ENCODE peak calls at places on chromosomes 7 and 10, in five cellular contexts. One of them, this sample, is unnamed.

GRCh38 chr7:111873963-111874693 is 311.8 kb upstream of the IMMP2L start:
- DNase-seq in H9: no peak
- DNase-seq in mesenchymal stem cell: no peak
- DNase-seq in H1: no peak
- DNase-seq in trophoblast cell: no peak
- DNase-seq in this sample: no peak

GRCh38 chr7:27154901-27155815 is 1.3 kb downstream of the HOXA7 start:
- DNase-seq in H9: no peak
- DNase-seq in mesenchymal stem cell: no peak
- DNase-seq in H1: peak
- DNase-seq in trophoblast cell: no peak
- DNase-seq in this sample: no peak

GRCh38 chr10:1434912-1435692 is 302.2 kb downstream of the ADARB2 start:
- DNase-seq in H9: no peak
- DNase-seq in mesenchymal stem cell: no peak
- DNase-seq in H1: no peak
- DNase-seq in trophoblast cell: no peak
- DNase-seq in this sample: no peak

GRCh38 chr7:123485187-123485586 is 49.2 kb downstream of the IQUB start:
- DNase-seq in H9: no peak
- DNase-seq in mesenchymal stem cell: no peak
- DNase-seq in H1: no peak
- DNase-seq in trophoblast cell: no peak
- DNase-seq in this sample: no peak

GRCh38 chr10:132571565-132572544 is 34.3 kb downstream of the INPP5A start:
- DNase-seq in H9: peak
- DNase-seq in mesenchymal stem cell: peak
- DNase-seq in H1: peak
- DNase-seq in trophoblast cell: peak
- DNase-seq in this sample: peak

GRCh38 chr7:33979807-33980355 is 74.5 kb downstream of the BMPER start:
- DNase-seq in H9: no peak
- DNase-seq in mesenchymal stem cell: peak
- DNase-seq in H1: no peak
- DNase-seq in trophoblast cell: peak
- DNase-seq in this sample: no peak

GRCh38 chr10:95346715-95347401 is 56.1 kb upstream of the PDLIM1 start:
- DNase-seq in H9: no peak
- DNase-seq in mesenchymal stem cell: no peak
- DNase-seq in H1: no peak
- DNase-seq in trophoblast cell: no peak
- DNase-seq in this sample: peak

GRCh38 chr10:102918817-102919236 is 733 bp downstream of the CNNM2 start:
- DNase-seq in H9: no peak
- DNase-seq in mesenchymal stem cell: no peak
- DNase-seq in H1: no peak
- DNase-seq in trophoblast cell: no peak
- DNase-seq in this sample: no peak

GRCh38 chr10:77289790-77290189 is 347.8 kb downstream of the KCNMA1 start:
- DNase-seq in H9: no peak
- DNase-seq in mesenchymal stem cell: peak
- DNase-seq in H1: no peak
- DNase-seq in trophoblast cell: no peak
- DNase-seq in this sample: no peak

GRCh38 chr10:91887075-91887899 is 22.0 kb downstream of the FGFBP3 start:
- DNase-seq in H9: peak
- DNase-seq in mesenchymal stem cell: peak
- DNase-seq in H1: peak
- DNase-seq in trophoblast cell: no peak
- DNase-seq in this sample: peak

GRCh38 chr7:147170341-147171012 is 1053.9 kb downstream of the CNTNAP2 start:
- DNase-seq in H9: peak
- DNase-seq in mesenchymal stem cell: no peak
- DNase-seq in H1: no peak
- DNase-seq in trophoblast cell: no peak
- DNase-seq in this sample: no peak

GRCh38 chr7:37289347-37289746 is 159.3 kb downstream of the ELMO1 start:
- DNase-seq in H9: no peak
- DNase-seq in mesenchymal stem cell: no peak
- DNase-seq in H1: no peak
- DNase-seq in trophoblast cell: no peak
- DNase-seq in this sample: no peak

GRCh38 chr7:100949227-100949930 is at the start of gene MUC3A:
- DNase-seq in H9: peak
- DNase-seq in mesenchymal stem cell: no peak
- DNase-seq in H1: peak
- DNase-seq in trophoblast cell: no peak
- DNase-seq in this sample: no peak

GRCh38 chr10:32942081-32942480 is 15.9 kb downstream of the ITGB1 start:
- DNase-seq in H9: no peak
- DNase-seq in mesenchymal stem cell: no peak
- DNase-seq in H1: no peak
- DNase-seq in trophoblast cell: no peak
- DNase-seq in this sample: no peak

GRCh38 chr10:32946108-32946507 is 11.9 kb downstream of the ITGB1 start:
- DNase-seq in H9: no peak
- DNase-seq in mesenchymal stem cell: no peak
- DNase-seq in H1: no peak
- DNase-seq in trophoblast cell: no peak
- DNase-seq in this sample: no peak

GRCh38 chr10:32941357-32941756 is 16.7 kb downstream of the ITGB1 start:
- DNase-seq in H9: no peak
- DNase-seq in mesenchymal stem cell: no peak
- DNase-seq in H1: no peak
- DNase-seq in trophoblast cell: no peak
- DNase-seq in this sample: no peak

GRCh38 chr10:32943854-32944661 is 14.0 kb downstream of the ITGB1 start:
- DNase-seq in H9: peak
- DNase-seq in mesenchymal stem cell: no peak
- DNase-seq in H1: peak
- DNase-seq in trophoblast cell: no peak
- DNase-seq in this sample: no peak

GRCh38 chr10:32943395-32943794 is 14.6 kb downstream of the ITGB1 start:
- DNase-seq in H9: no peak
- DNase-seq in mesenchymal stem cell: no peak
- DNase-seq in H1: no peak
- DNase-seq in trophoblast cell: no peak
- DNase-seq in this sample: no peak
- H3K14ac ChIP-seq in H9: no peak
- H3K14ac ChIP-seq in mesenchymal stem cell: no peak
- H3K14ac ChIP-seq in H1: no peak
- H3K14ac ChIP-seq in trophoblast cell: no peak
- H3K14ac ChIP-seq in this sample: no peak

DNA sequence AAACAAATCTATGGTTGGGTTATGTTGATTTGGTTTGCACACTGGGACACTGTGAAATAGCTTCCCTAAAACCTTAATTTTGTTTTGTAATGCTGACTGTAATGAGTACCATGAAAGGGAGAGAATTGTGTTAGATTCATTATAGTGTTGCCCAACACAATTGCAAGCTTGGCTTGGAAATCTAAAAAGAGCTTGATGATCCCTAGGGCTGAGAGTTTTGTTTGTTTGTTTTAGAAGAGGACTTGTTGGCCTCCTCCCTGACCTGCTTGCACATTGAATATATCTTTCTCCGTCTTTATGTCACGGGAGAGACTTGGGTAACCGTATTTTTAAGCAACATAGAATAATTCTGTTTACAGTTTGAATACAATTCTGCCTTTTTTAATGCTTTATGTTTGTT is 410.1 kb downstream of the ARL4A start:
- DNase-seq in H9: no peak
- DNase-seq in mesenchymal stem cell: peak
- DNase-seq in H1: no peak
- DNase-seq in trophoblast cell: no peak
- DNase-seq in this sample: no peak
- H2AFZ ChIP-seq in H9: no peak
- H2AFZ ChIP-seq in mesenchymal stem cell: no peak
- H2AFZ ChIP-seq in H1: peak
- H2AFZ ChIP-seq in trophoblast cell: no peak
- H2AFZ ChIP-seq in this sample: peak

DNA sequence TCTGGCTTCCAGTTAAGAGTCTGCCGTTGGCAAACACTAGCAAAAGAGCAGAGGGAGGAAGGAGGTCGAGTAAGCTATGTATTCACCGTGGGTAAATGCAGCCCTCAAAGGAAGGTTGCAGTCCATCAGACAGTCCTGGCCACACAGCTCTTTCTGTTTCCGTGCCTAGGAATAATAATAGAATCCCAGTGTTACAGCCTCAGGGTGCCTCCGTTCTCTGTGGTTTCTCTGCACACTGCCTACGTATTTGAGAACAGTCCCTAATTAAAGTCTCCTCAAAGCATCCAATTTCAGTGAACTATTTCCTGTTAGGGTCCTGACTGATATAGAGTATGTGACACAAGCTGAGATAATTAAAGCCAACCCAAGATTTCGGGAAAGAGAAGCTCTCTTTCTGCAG is 176.7 kb downstream of the GPAM start:
- DNase-seq in H9: no peak
- DNase-seq in mesenchymal stem cell: no peak
- DNase-seq in H1: no peak
- DNase-seq in trophoblast cell: no peak
- DNase-seq in this sample: no peak
- H2BK12ac ChIP-seq in H9: no peak
- H2BK12ac ChIP-seq in mesenchymal stem cell: no peak
- H2BK12ac ChIP-seq in H1: no peak
- H2BK12ac ChIP-seq in trophoblast cell: no peak
- H2BK12ac ChIP-seq in this sample: no peak

GRCh38 chr10:60801538-60801937 is 23.3 kb downstream of the CDK1 start:
- DNase-seq in H9: no peak
- DNase-seq in mesenchymal stem cell: peak
- DNase-seq in H1: no peak
- DNase-seq in trophoblast cell: no peak
- DNase-seq in this sample: no peak
- H3K14ac ChIP-seq in H9: no peak
- H3K14ac ChIP-seq in mesenchymal stem cell: no peak
- H3K14ac ChIP-seq in H1: no peak
- H3K14ac ChIP-seq in trophoblast cell: no peak
- H3K14ac ChIP-seq in this sample: no peak

GRCh38 chr10:6215683-6216484 is 13.2 kb downstream of the PFKFB3 start:
- DNase-seq in H9: no peak
- DNase-seq in mesenchymal stem cell: no peak
- DNase-seq in H1: no peak
- DNase-seq in trophoblast cell: no peak
- DNase-seq in this sample: no peak

GRCh38 chr10:6216916-6217315 is 14.2 kb downstream of the PFKFB3 start:
- DNase-seq in H9: no peak
- DNase-seq in mesenchymal stem cell: no peak
- DNase-seq in H1: no peak
- DNase-seq in trophoblast cell: no peak
- DNase-seq in this sample: no peak

GRCh38 chr10:6213908-6214307 is 11.2 kb downstream of the PFKFB3 start:
- DNase-seq in H9: no peak
- DNase-seq in mesenchymal stem cell: no peak
- DNase-seq in H1: no peak
- DNase-seq in trophoblast cell: no peak
- DNase-seq in this sample: no peak

GRCh38 chr10:6214612-6215011 is 11.9 kb downstream of the PFKFB3 start:
- DNase-seq in H9: no peak
- DNase-seq in mesenchymal stem cell: no peak
- DNase-seq in H1: no peak
- DNase-seq in trophoblast cell: no peak
- DNase-seq in this sample: no peak

DNA sequence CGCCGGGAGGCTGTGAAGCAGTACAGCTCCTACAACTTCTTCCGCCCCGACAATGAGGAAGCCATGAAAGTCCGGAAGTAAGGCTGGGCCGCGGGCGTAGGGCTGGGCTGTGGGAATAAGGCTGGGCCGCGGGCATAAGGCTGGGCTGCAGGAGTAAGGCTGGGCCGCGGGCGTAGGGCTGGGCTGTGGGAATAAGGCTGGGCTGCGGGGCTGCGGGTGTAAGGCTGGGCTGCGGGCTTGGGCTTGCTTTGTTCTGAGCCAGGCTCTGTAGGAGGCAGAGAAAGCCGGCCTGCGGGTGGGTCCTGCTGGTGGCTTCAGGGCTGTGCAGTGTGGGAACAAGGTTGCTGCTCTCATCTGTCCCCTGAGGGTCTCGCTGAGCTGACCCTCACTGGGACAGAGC is 12.5 kb downstream of the PFKFB3 start:
- DNase-seq in H9: no peak
- DNase-seq in mesenchymal stem cell: no peak
- DNase-seq in H1: no peak
- DNase-seq in trophoblast cell: peak
- DNase-seq in this sample: no peak
- H2AFZ ChIP-seq in H9: no peak
- H2AFZ ChIP-seq in mesenchymal stem cell: no peak
- H2AFZ ChIP-seq in H1: no peak
- H2AFZ ChIP-seq in trophoblast cell: no peak
- H2AFZ ChIP-seq in this sample: no peak

DNA sequence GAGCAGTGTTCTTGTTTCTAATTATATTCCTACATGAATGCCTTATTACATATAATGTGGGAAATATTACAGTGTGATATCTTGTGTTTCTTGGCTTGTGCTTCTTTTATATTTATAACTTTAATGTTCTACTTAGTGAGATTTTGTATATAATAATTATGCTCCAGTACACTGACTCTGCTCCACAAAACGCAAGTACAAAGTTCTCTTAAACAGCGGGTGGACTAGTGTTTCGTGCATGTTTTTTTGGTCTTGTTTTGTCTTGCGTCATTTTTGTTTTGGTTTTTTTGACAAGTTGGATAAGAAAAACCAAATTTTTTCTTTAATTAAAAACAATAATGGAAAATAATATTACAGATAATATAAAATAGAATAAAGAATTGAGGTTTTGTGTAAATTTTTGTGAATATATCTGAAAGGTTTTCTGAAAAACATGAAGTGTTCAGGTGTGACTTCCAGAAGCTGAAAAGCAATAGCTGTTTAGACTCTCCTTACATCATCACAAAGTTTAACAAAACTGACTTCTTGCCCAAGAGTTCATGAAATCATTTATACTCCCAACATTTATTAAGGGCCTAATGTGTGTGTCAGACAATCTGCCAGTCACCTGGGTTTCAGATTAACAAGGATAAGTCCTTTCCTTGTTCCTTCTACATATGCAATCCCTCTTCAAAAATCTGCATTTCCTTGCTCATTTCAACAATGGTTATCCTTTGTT is 331.8 kb downstream of the LRRTM3 start:
- DNase-seq in H9: no peak
- DNase-seq in mesenchymal stem cell: no peak
- DNase-seq in H1: no peak
- DNase-seq in trophoblast cell: no peak
- DNase-seq in this sample: no peak
- H2BK12ac ChIP-seq in H9: no peak
- H2BK12ac ChIP-seq in mesenchymal stem cell: no peak
- H2BK12ac ChIP-seq in H1: no peak
- H2BK12ac ChIP-seq in trophoblast cell: no peak
- H2BK12ac ChIP-seq in this sample: no peak

GRCh38 chr7:2110586-2111396 is 122.0 kb downstream of the MAD1L1 start:
- DNase-seq in H9: no peak
- DNase-seq in mesenchymal stem cell: no peak
- DNase-seq in H1: no peak
- DNase-seq in trophoblast cell: no peak
- DNase-seq in this sample: no peak
- H3K14ac ChIP-seq in H9: no peak
- H3K14ac ChIP-seq in mesenchymal stem cell: no peak
- H3K14ac ChIP-seq in H1: no peak
- H3K14ac ChIP-seq in trophoblast cell: peak
- H3K14ac ChIP-seq in this sample: no peak

GRCh38 chr7:44772440-44772839 is 23.8 kb downstream of the ZMIZ2 start:
- DNase-seq in H9: no peak
- DNase-seq in mesenchymal stem cell: no peak
- DNase-seq in H1: no peak
- DNase-seq in trophoblast cell: no peak
- DNase-seq in this sample: no peak
- H2AFZ ChIP-seq in H9: no peak
- H2AFZ ChIP-seq in mesenchymal stem cell: no peak
- H2AFZ ChIP-seq in H1: no peak
- H2AFZ ChIP-seq in trophoblast cell: no peak
- H2AFZ ChIP-seq in this sample: no peak